ENCODE peak calls at places on chromosomes 1 and 21, in seven cellular contexts. One of them, this sample, is unnamed.

GRCh38 chr1:195462646-195463045 is 1145.6 kb downstream of the KCNT2 start:
- DNase-seq in endothelial cell of umbilical vein: no peak
- DNase-seq in Peyer's patch: no peak
- DNase-seq in K562: no peak
- DNase-seq in uterus: no peak
- DNase-seq in GM12892: no peak
- DNase-seq in tibial nerve: no peak
- DNase-seq in this sample: no peak

GRCh38 chr1:247548092-247548491 is 842 bp upstream of the GCSAML start:
- DNase-seq in endothelial cell of umbilical vein: no peak
- DNase-seq in Peyer's patch: no peak
- DNase-seq in K562: no peak
- DNase-seq in uterus: no peak
- DNase-seq in GM12892: no peak
- DNase-seq in tibial nerve: no peak
- DNase-seq in this sample: no peak

GRCh38 chr1:116763116-116763786 is 9.0 kb downstream of the CD2 start:
- DNase-seq in endothelial cell of umbilical vein: no peak
- DNase-seq in Peyer's patch: no peak
- DNase-seq in K562: no peak
- DNase-seq in uterus: peak
- DNase-seq in GM12892: no peak
- DNase-seq in tibial nerve: no peak
- DNase-seq in this sample: no peak

GRCh38 chr1:30700528-30701265 is 22.7 kb downstream of the MATN1 start:
- DNase-seq in endothelial cell of umbilical vein: no peak
- DNase-seq in Peyer's patch: no peak
- DNase-seq in K562: no peak
- DNase-seq in uterus: peak
- DNase-seq in GM12892: no peak
- DNase-seq in tibial nerve: peak
- DNase-seq in this sample: peak

GRCh38 chr1:212118167-212118871 is 82.8 kb downstream of the DTL start:
- DNase-seq in endothelial cell of umbilical vein: peak
- DNase-seq in Peyer's patch: no peak
- DNase-seq in K562: no peak
- DNase-seq in uterus: no peak
- DNase-seq in GM12892: no peak
- DNase-seq in tibial nerve: no peak
- DNase-seq in this sample: no peak

GRCh38 chr1:186094170-186094569 is 280.9 kb downstream of the TPR start:
- DNase-seq in endothelial cell of umbilical vein: peak
- DNase-seq in Peyer's patch: no peak
- DNase-seq in K562: no peak
- DNase-seq in uterus: no peak
- DNase-seq in GM12892: no peak
- DNase-seq in tibial nerve: no peak
- DNase-seq in this sample: no peak

GRCh38 chr1:169886422-169886821 is 7.3 kb downstream of the SCYL3 start:
- DNase-seq in endothelial cell of umbilical vein: no peak
- DNase-seq in Peyer's patch: no peak
- DNase-seq in K562: no peak
- DNase-seq in uterus: no peak
- DNase-seq in GM12892: no peak
- DNase-seq in tibial nerve: no peak
- DNase-seq in this sample: no peak

GRCh38 chr1:166915941-166916340 is 39.9 kb upstream of the TADA1 start:
- DNase-seq in endothelial cell of umbilical vein: no peak
- DNase-seq in Peyer's patch: no peak
- DNase-seq in K562: no peak
- DNase-seq in uterus: no peak
- DNase-seq in GM12892: no peak
- DNase-seq in tibial nerve: no peak
- DNase-seq in this sample: peak

GRCh38 chr1:39174400-39175081 is 30.0 kb upstream of the MACF1 start:
- DNase-seq in endothelial cell of umbilical vein: no peak
- DNase-seq in Peyer's patch: no peak
- DNase-seq in K562: no peak
- DNase-seq in uterus: no peak
- DNase-seq in GM12892: no peak
- DNase-seq in tibial nerve: no peak
- DNase-seq in this sample: no peak

GRCh38 chr1:44305962-44306422 is 49.1 kb downstream of the ERI3 start:
- DNase-seq in endothelial cell of umbilical vein: no peak
- DNase-seq in Peyer's patch: no peak
- DNase-seq in K562: no peak
- DNase-seq in uterus: no peak
- DNase-seq in GM12892: no peak
- DNase-seq in tibial nerve: no peak
- DNase-seq in this sample: no peak

GRCh38 chr1:1629430-1630190 is 2.4 kb upstream of the MMP23B start:
- DNase-seq in endothelial cell of umbilical vein: no peak
- DNase-seq in Peyer's patch: peak
- DNase-seq in K562: no peak
- DNase-seq in uterus: no peak
- DNase-seq in GM12892: peak
- DNase-seq in tibial nerve: no peak
- DNase-seq in this sample: no peak

GRCh38 chr1:18884419-18884717 is 18.0 kb downstream of the ALDH4A1 start:
- DNase-seq in endothelial cell of umbilical vein: no peak
- DNase-seq in Peyer's patch: no peak
- DNase-seq in K562: no peak
- DNase-seq in uterus: no peak
- DNase-seq in GM12892: no peak
- DNase-seq in tibial nerve: no peak
- DNase-seq in this sample: no peak

GRCh38 chr1:159173303-159173702 is 1.9 kb downstream of the CADM3 start:
- DNase-seq in endothelial cell of umbilical vein: no peak
- DNase-seq in Peyer's patch: no peak
- DNase-seq in K562: no peak
- DNase-seq in uterus: no peak
- DNase-seq in GM12892: no peak
- DNase-seq in tibial nerve: no peak
- DNase-seq in this sample: no peak

GRCh38 chr21:44996983-44997936 is 57.4 kb downstream of the SLX9 start:
- DNase-seq in endothelial cell of umbilical vein: no peak
- DNase-seq in Peyer's patch: no peak
- DNase-seq in K562: no peak
- DNase-seq in uterus: no peak
- DNase-seq in GM12892: no peak
- DNase-seq in tibial nerve: no peak
- DNase-seq in this sample: no peak

GRCh38 chr1:67863637-67864036 is 30.4 kb upstream of the GNG12 start:
- DNase-seq in endothelial cell of umbilical vein: no peak
- DNase-seq in Peyer's patch: no peak
- DNase-seq in K562: no peak
- DNase-seq in uterus: no peak
- DNase-seq in GM12892: no peak
- DNase-seq in tibial nerve: no peak
- DNase-seq in this sample: no peak

GRCh38 chr1:234108921-234109320 is 204.4 kb downstream of the SLC35F3 start:
- DNase-seq in endothelial cell of umbilical vein: no peak
- DNase-seq in Peyer's patch: no peak
- DNase-seq in K562: no peak
- DNase-seq in uterus: no peak
- DNase-seq in GM12892: no peak
- DNase-seq in tibial nerve: no peak
- DNase-seq in this sample: no peak

GRCh38 chr1:174999926-175000696 is at the start of gene CACYBP:
- DNase-seq in endothelial cell of umbilical vein: peak
- DNase-seq in Peyer's patch: peak
- DNase-seq in K562: no peak
- DNase-seq in uterus: no peak
- DNase-seq in GM12892: no peak
- DNase-seq in tibial nerve: peak
- DNase-seq in this sample: peak

GRCh38 chr1:235112297-235113182 is 16.1 kb downstream of the TOMM20 start:
- DNase-seq in endothelial cell of umbilical vein: no peak
- DNase-seq in Peyer's patch: no peak
- DNase-seq in K562: no peak
- DNase-seq in uterus: no peak
- DNase-seq in GM12892: no peak
- DNase-seq in tibial nerve: no peak
- DNase-seq in this sample: no peak

GRCh38 chr1:243483952-243484351 is 228.1 kb downstream of the SDCCAG8 start:
- DNase-seq in endothelial cell of umbilical vein: no peak
- DNase-seq in Peyer's patch: no peak
- DNase-seq in K562: no peak
- DNase-seq in uterus: no peak
- DNase-seq in GM12892: no peak
- DNase-seq in tibial nerve: no peak
- DNase-seq in this sample: no peak

GRCh38 chr1:74971982-74972381 is 162.2 kb upstream of the LHX8 start:
- DNase-seq in endothelial cell of umbilical vein: no peak
- DNase-seq in Peyer's patch: no peak
- DNase-seq in K562: no peak
- DNase-seq in uterus: no peak
- DNase-seq in GM12892: no peak
- DNase-seq in tibial nerve: no peak
- DNase-seq in this sample: no peak

GRCh38 chr1:113732802-113733201 is 26.5 kb downstream of the PHTF1 start:
- DNase-seq in endothelial cell of umbilical vein: no peak
- DNase-seq in Peyer's patch: no peak
- DNase-seq in K562: no peak
- DNase-seq in uterus: no peak
- DNase-seq in GM12892: no peak
- DNase-seq in tibial nerve: no peak
- DNase-seq in this sample: no peak

GRCh38 chr1:119987689-119988088 is 81.8 kb downstream of the NOTCH2 start:
- DNase-seq in endothelial cell of umbilical vein: no peak
- DNase-seq in Peyer's patch: no peak
- DNase-seq in K562: no peak
- DNase-seq in uterus: no peak
- DNase-seq in GM12892: no peak
- DNase-seq in tibial nerve: no peak
- DNase-seq in this sample: no peak

GRCh38 chr1:3746784-3747521 is 5.3 kb upstream of the CCDC27 start:
- DNase-seq in endothelial cell of umbilical vein: peak
- DNase-seq in Peyer's patch: peak
- DNase-seq in K562: peak
- DNase-seq in uterus: peak
- DNase-seq in GM12892: peak
- DNase-seq in tibial nerve: peak
- DNase-seq in this sample: no peak
- TF ChIP-seq POLR2A in endothelial cell of umbilical vein: peak
- TF ChIP-seq POLR2A in Peyer's patch: no peak
- TF ChIP-seq POLR2A in K562: peak
- TF ChIP-seq POLR2A in uterus: peak
- TF ChIP-seq POLR2A in GM12892: peak
- TF ChIP-seq POLR2A in tibial nerve: peak
- TF ChIP-seq POLR2A in this sample: no peak

GRCh38 chr1:222250376-222250775 is 297.5 kb downstream of the HHIPL2 start:
- DNase-seq in endothelial cell of umbilical vein: no peak
- DNase-seq in Peyer's patch: no peak
- DNase-seq in K562: no peak
- DNase-seq in uterus: no peak
- DNase-seq in GM12892: no peak
- DNase-seq in tibial nerve: no peak
- DNase-seq in this sample: no peak
- TF ChIP-seq POLR2A in endothelial cell of umbilical vein: no peak
- TF ChIP-seq POLR2A in Peyer's patch: no peak
- TF ChIP-seq POLR2A in K562: no peak
- TF ChIP-seq POLR2A in uterus: no peak
- TF ChIP-seq POLR2A in GM12892: no peak
- TF ChIP-seq POLR2A in tibial nerve: no peak
- TF ChIP-seq POLR2A in this sample: no peak

DNA sequence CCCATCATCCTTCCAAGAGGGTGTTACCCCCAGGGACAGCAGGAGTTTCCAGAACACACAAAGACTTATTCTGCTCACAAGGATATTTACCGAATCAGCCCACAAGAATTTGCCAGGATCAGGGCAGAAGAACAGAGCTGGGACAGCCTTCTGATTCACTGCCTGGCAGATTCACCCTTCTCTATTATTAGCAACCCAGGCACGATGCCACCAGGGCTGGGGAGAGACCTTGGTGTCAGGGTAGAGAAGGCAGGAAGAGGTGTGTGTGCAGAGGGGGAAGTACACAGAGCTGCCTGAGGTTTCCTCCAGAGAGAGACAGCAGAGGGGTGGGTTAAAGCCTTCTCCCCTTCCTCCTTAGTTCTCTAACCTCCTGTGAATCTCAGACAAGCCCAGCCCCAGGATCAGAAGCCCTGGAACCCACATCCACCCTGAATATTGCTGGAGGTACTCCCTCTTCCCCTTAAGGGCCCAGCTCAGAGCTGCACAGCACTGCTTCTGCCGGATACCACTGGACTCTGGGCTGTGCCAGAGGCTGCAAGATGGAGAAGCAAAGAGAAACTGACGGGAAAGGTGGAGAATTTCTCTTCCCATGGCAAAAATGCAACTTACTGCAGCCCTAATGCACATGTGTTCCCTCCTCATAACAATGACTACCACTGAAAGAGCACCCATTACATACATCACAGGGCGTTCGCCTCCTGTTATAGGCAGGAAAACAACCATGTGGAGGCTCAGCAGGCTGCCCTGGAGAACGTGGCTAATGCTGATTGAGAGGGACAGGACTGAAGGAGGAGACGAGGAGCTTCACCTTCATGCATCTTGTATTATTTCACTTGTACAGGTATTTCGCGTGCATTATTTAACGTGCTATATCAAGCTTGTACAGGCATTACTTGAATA is 61.7 kb downstream of the ITPKB start:
- DNase-seq in endothelial cell of umbilical vein: peak
- DNase-seq in Peyer's patch: peak
- DNase-seq in K562: no peak
- DNase-seq in uterus: peak
- DNase-seq in GM12892: no peak
- DNase-seq in tibial nerve: peak
- DNase-seq in this sample: peak
- TF ChIP-seq POLR2A in endothelial cell of umbilical vein: no peak
- TF ChIP-seq POLR2A in Peyer's patch: no peak
- TF ChIP-seq POLR2A in K562: no peak
- TF ChIP-seq POLR2A in uterus: peak
- TF ChIP-seq POLR2A in GM12892: no peak
- TF ChIP-seq POLR2A in tibial nerve: peak
- TF ChIP-seq POLR2A in this sample: no peak

DNA sequence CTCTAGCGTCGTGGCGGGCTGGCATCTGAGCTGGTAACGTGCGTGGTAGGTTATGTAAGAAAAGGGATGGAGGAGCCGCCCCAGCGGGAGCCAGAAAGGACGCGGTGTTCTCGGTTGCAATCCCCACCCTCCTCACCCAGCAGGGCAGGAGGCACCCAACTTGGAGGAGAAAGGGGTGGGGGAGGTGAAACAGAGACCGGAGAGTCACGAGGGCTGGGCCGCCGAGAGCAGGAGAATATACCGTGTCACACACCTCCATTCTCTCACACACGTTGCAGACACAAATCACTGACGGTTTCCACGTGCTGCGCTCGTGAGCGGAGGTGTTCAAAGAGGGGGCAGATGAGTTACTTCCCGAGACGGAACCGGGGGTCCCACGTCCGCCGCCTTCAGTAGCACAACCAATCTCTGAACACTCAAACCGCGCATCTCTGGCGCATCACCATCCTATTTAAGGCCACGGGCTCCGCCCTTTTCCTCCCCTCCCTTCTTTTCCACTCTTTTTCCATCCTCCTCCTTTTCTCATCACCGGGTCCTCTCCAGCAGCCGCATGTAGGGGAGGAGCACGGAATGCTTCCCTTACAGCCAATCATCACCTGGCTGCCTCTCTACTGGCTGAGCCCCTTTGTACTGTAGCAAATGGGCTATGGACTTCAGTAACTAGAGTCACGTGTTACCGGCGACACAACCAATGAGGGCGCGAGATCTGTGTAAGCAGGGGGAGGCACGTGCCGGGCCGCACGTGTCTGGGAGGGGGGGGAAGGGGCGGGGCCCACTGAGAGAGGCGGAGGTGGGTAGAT is at the start of gene CIART:
- DNase-seq in endothelial cell of umbilical vein: peak
- DNase-seq in Peyer's patch: peak
- DNase-seq in K562: peak
- DNase-seq in uterus: peak
- DNase-seq in GM12892: peak
- DNase-seq in tibial nerve: peak
- DNase-seq in this sample: peak
- TF ChIP-seq POLR2A in endothelial cell of umbilical vein: peak
- TF ChIP-seq POLR2A in Peyer's patch: no peak
- TF ChIP-seq POLR2A in K562: no peak
- TF ChIP-seq POLR2A in uterus: peak
- TF ChIP-seq POLR2A in GM12892: no peak
- TF ChIP-seq POLR2A in tibial nerve: no peak
- TF ChIP-seq POLR2A in this sample: peak